ENCODE peak calls at places on chromosome 21, in four cellular contexts. One of them, this sample, is unnamed.
A peak's percentile ranks its signal among the peaks of the same experiment; 100 is the strongest.

GRCh38 chr21:43835861-43836260 is 29.2 kb upstream of the AGPAT3 start:
- DNase-seq in brain microvascular endothelial cell: no peak
- DNase-seq in HTR-8/SVneo: no peak
- DNase-seq in NCI-H1930: no peak
- DNase-seq in this sample: no peak

GRCh38 chr21:45508607-45509565 is 33.4 kb downstream of the SLC19A1 start:
- DNase-seq in brain microvascular endothelial cell: no peak
- DNase-seq in HTR-8/SVneo: no peak
- DNase-seq in NCI-H1930: no peak
- DNase-seq in this sample: no peak

GRCh38 chr21:29654855-29655254 is 284.9 kb downstream of the GRIK1 start:
- DNase-seq in brain microvascular endothelial cell: no peak
- DNase-seq in HTR-8/SVneo: no peak
- DNase-seq in NCI-H1930: no peak
- DNase-seq in this sample: no peak

GRCh38 chr21:43907751-43908150 is 42.7 kb downstream of the AGPAT3 start:
- DNase-seq in brain microvascular endothelial cell: no peak
- DNase-seq in HTR-8/SVneo: no peak
- DNase-seq in NCI-H1930: no peak
- DNase-seq in this sample: no peak

GRCh38 chr21:46193829-46194373 is 9.6 kb upstream of the SPATC1L start:
- DNase-seq in brain microvascular endothelial cell: no peak
- DNase-seq in HTR-8/SVneo: no peak
- DNase-seq in NCI-H1930: no peak
- DNase-seq in this sample: no peak

GRCh38 chr21:29334717-29335428 is 36.2 kb downstream of the BACH1 start:
- DNase-seq in brain microvascular endothelial cell: peak; percentile 90
- DNase-seq in HTR-8/SVneo: no peak
- DNase-seq in NCI-H1930: no peak
- DNase-seq in this sample: peak; percentile 79

GRCh38 chr21:46110499-46111192 is 12.7 kb downstream of the COL6A2 start:
- DNase-seq in brain microvascular endothelial cell: no peak
- DNase-seq in HTR-8/SVneo: no peak
- DNase-seq in NCI-H1930: no peak
- DNase-seq in this sample: no peak

GRCh38 chr21:17777321-17777720 is 41.8 kb downstream of the C21orf91 start:
- DNase-seq in brain microvascular endothelial cell: no peak
- DNase-seq in HTR-8/SVneo: peak; percentile 10
- DNase-seq in NCI-H1930: no peak
- DNase-seq in this sample: no peak